ENCODE peak calls at places on chromosomes 5 and 9, in ten cellular contexts. K is AG08395, T is psoas muscle, V is HCT116, E is pons, R is immature natural killer cell, X is PC-3, P is AG20443, J is non-pigmented ciliary epithelial cell, O is pancreas. S is an unnamed sample.

GRCh38 chr5:102715405-102715804 is 39.7 kb upstream of the PAM start:
- DNase-seq in K (peak), T (no peak), V (peak), E (no peak), R (no peak), X (peak), P (peak), J (peak), O (no peak), S (peak)

GRCh38 chr5:108935602-108936001 is 187.9 kb downstream of the FER start:
- DNase-seq in K (no peak), T (no peak), V (no peak), E (no peak), R (no peak), X (no peak), P (no peak), J (no peak), O (no peak), S (no peak)

GRCh38 chr5:1033606-1034420 is 25.2 kb downstream of the NKD2 start:
- DNase-seq in K (no peak), T (peak), V (no peak), E (peak), R (no peak), X (no peak), P (no peak), J (no peak), O (no peak), S (no peak)

GRCh38 chr9:69168709-69169217 is 5.3 kb upstream of the TJP2 start:
- DNase-seq in K (no peak), T (no peak), V (no peak), E (no peak), R (peak), X (peak), P (peak), J (no peak), O (no peak), S (peak)

GRCh38 chr9:121483049-121483448 is 16.6 kb downstream of the GGTA1 start:
- DNase-seq in K (no peak), T (no peak), V (no peak), E (peak), R (no peak), X (no peak), P (no peak), J (no peak), O (no peak), S (no peak)

GRCh38 chr9:19232117-19232829 is 1.8 kb downstream of the DENND4C start:
- DNase-seq in K (no peak), T (no peak), V (no peak), E (no peak), R (peak), X (peak), P (no peak), J (no peak), O (no peak), S (peak)

GRCh38 chr5:117204926-117205869 is 630.6 kb upstream of the SEMA6A start:
- DNase-seq in K (no peak), T (no peak), V (no peak), E (peak), R (no peak), X (no peak), P (no peak), J (no peak), O (no peak), S (no peak)

GRCh38 chr9:107667269-107667681 is 177.7 kb upstream of the KLF4 start:
- DNase-seq in K (no peak), T (no peak), V (no peak), E (no peak), R (no peak), X (no peak), P (no peak), J (no peak), O (no peak), S (no peak)

GRCh38 chr9:127311239-127311741 is 46.7 kb downstream of the GARNL3 start:
- DNase-seq in K (peak), T (no peak), V (peak), E (no peak), R (no peak), X (peak), P (peak), J (no peak), O (peak), S (peak)

GRCh38 chr9:19358691-19359090 is 21.3 kb downstream of the RPS6 start:
- DNase-seq in K (no peak), T (no peak), V (no peak), E (no peak), R (no peak), X (no peak), P (no peak), J (no peak), O (no peak), S (no peak)

GRCh38 chr5:72138943-72139467 is 31.7 kb downstream of the MAP1B start:
- DNase-seq in K (peak), T (no peak), V (no peak), E (no peak), R (no peak), X (peak), P (peak), J (peak), O (peak), S (peak)